ENCODE peak calls at places on chromosomes 5 and 9, in six cellular contexts. Z is CD8-positive, alpha-beta T cell; Y is GM13976; K is uterus; V is foreskin fibroblast; I is stomach. Q is an unnamed sample.

GRCh38 chr9:76818271-76818670 is 54.0 kb downstream of the PCA3 start:
- DNase-seq in I (peak), K (peak), Y (no peak), Z (no peak), V (peak), Q (no peak)

GRCh38 chr5:75566710-75567309 is 44.4 kb upstream of the ANKDD1B start:
- DNase-seq in V (peak), Y (peak), K (no peak), I (no peak), Z (no peak), Q (peak)

GRCh38 chr9:128333368-128333969 is 6.9 kb upstream of the SLC27A4 start:
- DNase-seq in Z (no peak), K (no peak), I (no peak), V (no peak), Y (no peak), Q (no peak)

GRCh38 chr5:71836084-71836483 is 117.0 kb downstream of the CARTPT start:
- DNase-seq in I (no peak), Y (no peak), K (no peak), Z (no peak), V (peak), Q (no peak)

GRCh38 chr5:96657068-96657467 is 5.1 kb upstream of the CAST start:
- DNase-seq in Y (peak), I (no peak), K (peak), Z (no peak), V (peak), Q (peak)

GRCh38 chr5:90529939-90530677 is 724 bp upstream of the LYSMD3 start:
- DNase-seq in Y (peak), Z (no peak), V (peak), K (peak), I (peak), Q (peak)

GRCh38 chr5:154487541-154487940 is 9.5 kb upstream of the HAND1 start:
- DNase-seq in Y (peak), K (no peak), V (no peak), I (no peak), Z (no peak), Q (peak)

GRCh38 chr5:139422307-139422893 is 16.9 kb downstream of the DNAJC18 start:
- DNase-seq in V (peak), Y (peak), I (no peak), K (peak), Z (no peak), Q (peak)

GRCh38 chr9:131856105-131856504 is 116.2 kb upstream of the RAPGEF1 start:
- DNase-seq in Y (no peak), Z (no peak), K (no peak), I (no peak), V (no peak), Q (no peak)
- TF ChIP-seq CTCF in Y (no peak), Z (no peak), K (no peak), I (no peak), V (no peak), Q (no peak)

DNA sequence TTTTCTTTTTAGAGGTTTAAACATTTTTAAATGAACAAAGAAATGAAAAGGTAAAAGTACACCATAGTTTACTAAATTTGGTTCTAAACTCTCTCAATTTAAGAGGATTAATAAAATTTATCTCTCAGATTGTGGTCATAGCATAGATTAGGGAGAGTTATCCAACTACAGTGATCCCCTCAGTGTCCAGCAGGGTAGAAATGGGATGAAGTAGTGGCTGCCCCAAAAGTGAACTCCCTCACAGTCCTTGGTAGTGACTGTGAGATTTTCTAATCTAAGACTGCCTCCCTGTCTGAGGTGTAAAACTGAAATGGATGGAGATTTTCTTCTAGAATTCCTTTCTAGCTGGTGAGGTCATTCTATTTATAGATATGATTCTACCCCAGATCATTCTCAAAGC is 455.5 kb downstream of the ACTL7B start:
- DNase-seq in Y (no peak), I (no peak), Z (no peak), K (no peak), V (no peak), Q (no peak)
- TF ChIP-seq CTCF in Y (no peak), I (no peak), Z (no peak), K (no peak), V (no peak), Q (no peak)

DNA sequence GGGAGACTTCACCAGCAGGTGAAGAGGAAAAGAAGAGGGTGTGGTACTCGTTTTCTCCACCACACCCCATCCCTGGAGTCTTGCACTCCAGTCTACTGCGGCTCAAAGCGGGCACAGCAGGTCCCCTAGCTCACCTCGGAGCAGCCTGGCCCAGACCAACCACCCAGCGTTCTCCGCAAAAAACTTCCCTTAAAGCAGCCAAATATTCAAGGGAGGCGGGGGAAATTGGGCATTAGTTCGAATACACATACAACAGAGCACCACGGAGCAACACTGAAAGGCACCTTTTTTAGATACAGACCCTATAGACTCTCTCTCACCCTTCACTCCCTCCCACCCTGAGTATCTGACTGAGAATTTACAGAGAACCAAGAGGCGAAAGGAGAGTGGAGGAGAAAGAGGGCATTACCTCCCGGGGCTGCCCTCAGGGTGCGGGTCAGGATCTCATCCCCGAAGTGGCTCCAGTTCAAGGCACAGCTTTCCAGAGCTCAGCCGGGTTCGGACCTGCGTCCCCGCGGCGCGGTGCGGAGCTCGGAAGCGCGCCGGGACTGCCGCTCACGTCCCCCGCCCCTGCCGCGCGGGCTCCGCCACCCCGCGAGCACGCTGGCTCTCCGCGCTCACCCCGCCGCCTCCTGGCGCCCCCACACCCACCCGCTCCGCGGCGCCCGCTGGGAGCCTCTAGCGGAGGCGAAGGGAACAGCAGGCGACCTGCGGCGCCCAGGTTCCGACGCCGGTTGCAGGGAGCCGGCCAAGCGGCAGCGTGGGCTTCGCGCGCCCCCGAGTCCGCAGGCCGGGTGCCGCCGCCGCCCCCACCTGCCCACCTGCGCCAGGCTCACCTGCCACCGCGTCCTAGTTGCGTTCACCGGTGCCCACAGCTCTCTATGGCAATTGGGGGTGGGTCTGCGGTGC is 1638.7 kb upstream of the C9orf72 start:
- DNase-seq in Y (peak), I (peak), Z (no peak), V (peak), K (peak), Q (peak)
- TF ChIP-seq CTCF in Y (peak), I (peak), Z (peak), V (peak), K (peak), Q (peak)

GRCh38 chr5:107631805-107632362 is 38.9 kb downstream of the EFNA5 start:
- DNase-seq in Y (peak), K (no peak), V (no peak), I (no peak), Z (no peak), Q (no peak)

GRCh38 chr5:107639990-107640389 is 30.7 kb downstream of the EFNA5 start:
- DNase-seq in K (no peak), Z (no peak), V (no peak), Y (no peak), I (no peak), Q (no peak)

GRCh38 chr5:107633171-107633901 is 37.4 kb downstream of the EFNA5 start:
- DNase-seq in V (peak), I (no peak), K (no peak), Y (no peak), Z (no peak), Q (no peak)

GRCh38 chr5:107636555-107636954 is 34.2 kb downstream of the EFNA5 start:
- DNase-seq in I (no peak), V (no peak), Y (no peak), K (no peak), Z (no peak), Q (no peak)

DNA sequence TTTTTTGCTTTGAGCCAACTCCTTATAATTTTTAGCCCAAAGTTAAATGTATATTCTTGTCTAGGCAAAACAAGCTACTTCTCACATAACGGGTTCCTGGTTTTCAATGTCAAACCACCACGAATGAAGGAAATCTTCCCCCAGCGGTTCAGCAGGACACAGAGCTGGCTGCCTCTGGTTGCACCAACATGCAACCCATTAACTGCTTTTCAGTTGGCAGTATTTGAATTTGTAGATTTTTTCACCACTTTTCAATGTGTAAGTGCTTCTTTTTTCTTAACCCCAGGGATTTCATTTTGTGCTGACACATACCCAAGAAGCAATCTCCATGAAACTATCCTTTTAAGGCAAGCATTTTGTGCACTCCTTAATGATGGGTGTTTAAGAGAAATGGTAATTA is 35.5 kb downstream of the EFNA5 start:
- DNase-seq in V (no peak), Y (no peak), Z (no peak), K (no peak), I (no peak), Q (no peak)
- TF ChIP-seq CTCF in V (no peak), Y (no peak), Z (no peak), K (no peak), I (no peak), Q (no peak)

GRCh38 chr5:54904425-54904824 is 81.0 kb downstream of the ESM1 start:
- DNase-seq in Y (no peak), V (peak), Z (no peak), K (no peak), I (no peak), Q (no peak)
- TF ChIP-seq CTCF in Y (no peak), V (peak), Z (no peak), K (no peak), I (no peak), Q (peak)

DNA sequence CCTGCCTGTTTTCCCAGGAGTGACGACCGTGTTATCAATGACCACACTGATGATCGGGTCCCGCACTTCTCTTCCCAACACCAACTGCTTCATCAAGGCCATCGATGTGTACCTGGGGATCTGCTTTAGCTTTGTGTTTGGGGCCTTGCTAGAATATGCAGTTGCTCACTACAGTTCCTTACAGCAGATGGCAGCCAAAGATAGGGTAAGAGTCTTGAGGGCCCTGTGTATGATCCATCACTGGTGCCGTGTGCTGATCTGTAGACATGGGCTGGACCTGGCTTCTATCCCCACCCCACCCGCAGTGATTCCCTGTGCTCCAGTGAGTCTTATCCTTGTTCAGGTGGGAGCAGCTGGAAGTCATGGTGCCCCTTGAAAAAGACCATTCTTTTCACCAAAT is 26.0 kb downstream of the GABRP start:
- DNase-seq in Y (no peak), K (no peak), Z (no peak), I (peak), V (peak), Q (peak)
- TF ChIP-seq CTCF in Y (no peak), K (no peak), Z (no peak), I (no peak), V (peak), Q (peak)

Q was measured in GM13977.